ENCODE peak calls at places on chromosome 21, in nine cellular contexts. K is astrocyte, H is tibial nerve, U is fibroblast of the aortic adventitia, Q is pancreas, W is AG04449, B is cardiac fibroblast, N is AG04450, D is GM23338. S is an unnamed sample.

GRCh38 chr21:39263372-39263771 is 50.1 kb downstream of the BRWD1 start:
- DNase-seq in W (no peak), K (no peak), N (no peak), Q (no peak), D (no peak), H (no peak), B (peak; percentile 1), U (peak; percentile 49), S (peak; percentile 32)

GRCh38 chr21:42530167-42530518 is 16.5 kb downstream of the SLC37A1 start:
- DNase-seq in H (no peak), U (no peak), W (no peak), D (no peak), N (no peak), B (no peak), K (no peak), Q (no peak), S (no peak)

GRCh38 chr21:35096959-35097358 is 47.9 kb upstream of the RUNX1 start:
- DNase-seq in D (no peak), W (no peak), B (no peak), H (no peak), K (no peak), Q (no peak), U (no peak), N (no peak), S (no peak)

GRCh38 chr21:14901482-14901958 is 163.3 kb downstream of the NRIP1 start:
- DNase-seq in Q (no peak), D (no peak), W (no peak), U (peak; percentile 64), H (no peak), N (no peak), B (peak; percentile 24), K (peak; percentile 99), S (no peak)

GRCh38 chr21:25639167-25639921 is at the start of gene JAM2:
- DNase-seq in D (peak; percentile 75), U (no peak), H (peak; percentile 22), N (no peak), K (peak; percentile 17), Q (no peak), W (no peak), B (peak; percentile 12), S (peak; percentile 6)

GRCh38 chr21:40964691-40965090 is 117.7 kb upstream of the DSCAM start:
- DNase-seq in U (no peak), N (no peak), Q (no peak), D (no peak), W (peak; percentile 3), H (no peak), B (no peak), K (peak; percentile 12), S (no peak)

GRCh38 chr21:26070822-26071425 is 99.6 kb downstream of the APP start:
- DNase-seq in N (no peak), H (no peak), W (peak; percentile 53), D (peak; percentile 67), U (peak; percentile 62), Q (no peak), K (peak; percentile 47), B (peak; percentile 77), S (peak; percentile 55)

GRCh38 chr21:41993744-41994143 is 16.4 kb downstream of the ZBTB21 start:
- DNase-seq in W (peak; percentile 61), D (no peak), N (peak; percentile 65), Q (no peak), U (peak; percentile 86), H (no peak), K (peak; percentile 79), B (peak; percentile 74), S (peak; percentile 71)

GRCh38 chr21:15679630-15680029 is 50.2 kb upstream of the USP25 start:
- DNase-seq in U (no peak), W (no peak), B (no peak), D (peak; percentile 29), Q (no peak), H (no peak), N (no peak), K (no peak), S (no peak)

GRCh38 chr21:42747267-42747701 is 93.9 kb downstream of the PDE9A start:
- DNase-seq in W (no peak), K (no peak), D (no peak), U (no peak), H (no peak), Q (no peak), N (no peak), B (no peak), S (no peak)

GRCh38 chr21:25461730-25462129 is 145.6 kb downstream of the MRPL39 start:
- DNase-seq in H (no peak), N (no peak), B (peak; percentile 9), K (peak; percentile 35), W (no peak), D (no peak), Q (no peak), U (peak; percentile 40), S (peak; percentile 7)

GRCh38 chr21:37987668-37988067 is 71.4 kb upstream of the KCNJ6 start:
- DNase-seq in K (no peak), N (no peak), D (no peak), W (no peak), B (no peak), H (no peak), U (no peak), Q (no peak), S (no peak)

GRCh38 chr21:42553435-42553834 is 39.8 kb downstream of the SLC37A1 start:
- DNase-seq in W (no peak), U (peak; percentile 13), B (no peak), N (no peak), H (no peak), Q (no peak), K (no peak), D (no peak), S (no peak)

GRCh38 chr21:42552407-42553336 is 39.0 kb downstream of the SLC37A1 start:
- DNase-seq in W (no peak), Q (no peak), U (no peak), K (no peak), H (no peak), N (no peak), D (no peak), B (no peak), S (no peak)

GRCh38 chr21:22076471-22076870 is 1078.3 kb downstream of the NCAM2 start:
- DNase-seq in B (no peak), K (no peak), Q (no peak), D (peak; percentile 39), N (no peak), W (no peak), U (no peak), H (no peak), S (no peak)

GRCh38 chr21:30793581-30794314 is 19.3 kb downstream of the KRTAP8-1 start:
- DNase-seq in B (no peak), Q (no peak), H (no peak), U (no peak), K (no peak), D (no peak), W (no peak), N (no peak), S (no peak)

GRCh38 chr21:14273736-14274538 is 58.0 kb downstream of the RBM11 start:
- DNase-seq in Q (peak; percentile 44), D (peak; percentile 72), U (no peak), B (no peak), W (no peak), H (no peak), N (no peak), K (no peak), S (no peak)

GRCh38 chr21:17673261-17674020 is 60.7 kb upstream of the BTG3 start:
- DNase-seq in K (peak; percentile 38), Q (no peak), N (no peak), H (no peak), D (peak; percentile 58), U (peak; percentile 63), W (no peak), B (peak; percentile 32), S (peak; percentile 65)

GRCh38 chr21:26581818-26582217 is 8.7 kb upstream of the CYYR1 start:
- DNase-seq in H (no peak), W (no peak), U (no peak), B (no peak), Q (no peak), D (no peak), K (no peak), N (no peak), S (no peak)

GRCh38 chr21:27326293-27326692 is 359.4 kb upstream of the ADAMTS5 start:
- DNase-seq in Q (no peak), D (no peak), K (no peak), B (no peak), H (no peak), U (no peak), W (no peak), N (no peak), S (no peak)

GRCh38 chr21:45642122-45642813 is 1.3 kb upstream of the PCBP3 start:
- DNase-seq in Q (no peak), U (no peak), N (no peak), W (no peak), H (no peak), B (peak; percentile 20), K (no peak), D (peak; percentile 45), S (no peak)
- H3K4me3 ChIP-seq in Q (peak overlapping the region; percentile 21), U (peak overlapping the region; percentile 45), N (no peak overlapping the region), W (peak overlapping the region; percentile 38), H (peak overlapping the region; percentile 10), B (peak overlapping the region; percentile 32), K (no peak overlapping the region), D (peak overlapping the region; percentile 58), S (no peak overlapping the region)

GRCh38 chr21:36757246-36757645 is 58.3 kb downstream of the SIM2 start:
- DNase-seq in H (no peak), B (no peak), U (no peak), K (no peak), W (no peak), N (no peak), D (peak; percentile 17), Q (no peak), S (no peak)
- TF ChIP-seq CTCF in H (no peak), B (no peak), U (no peak), K (no peak), W (no peak), N (peak; percentile 3), D (no peak), Q (no peak), S (no peak)

DNA sequence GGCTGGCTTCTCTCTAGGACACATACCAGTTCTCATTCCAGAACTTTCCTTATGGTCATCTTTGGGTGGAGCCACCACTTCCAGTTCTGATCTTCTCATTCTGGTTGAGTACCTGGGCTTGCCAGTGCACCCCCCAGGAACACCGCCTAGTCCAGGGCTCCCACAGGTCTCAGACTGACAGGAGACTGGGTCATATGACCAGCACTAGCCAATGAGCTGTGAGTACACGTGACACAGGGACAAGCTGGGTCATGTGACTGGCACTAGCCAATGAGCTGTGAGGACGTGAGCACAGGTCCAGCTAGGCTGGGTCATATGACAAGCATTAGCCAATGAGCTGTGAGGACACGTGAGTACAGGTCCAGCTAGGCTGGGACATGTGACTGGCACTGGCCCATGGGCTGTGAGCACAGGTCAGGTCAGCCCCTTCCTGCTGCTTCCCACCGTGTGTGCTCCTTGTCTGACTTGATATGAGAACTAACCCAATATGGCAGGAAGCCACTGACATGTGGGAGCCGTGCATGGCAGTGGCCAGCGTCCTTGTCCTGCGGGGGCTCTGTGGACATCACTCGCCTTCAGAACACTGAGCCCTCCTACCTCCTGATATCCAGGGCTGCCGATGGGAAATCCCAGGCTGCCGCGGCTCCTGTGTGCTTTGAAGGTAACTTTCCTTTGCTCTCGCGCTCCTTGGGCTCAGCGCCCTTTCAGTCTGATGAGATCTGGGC is 22.7 kb downstream of the KRTAP10-1 start:
- DNase-seq in W (no peak), H (no peak), D (peak; percentile 55), N (no peak), U (peak; percentile 63), B (peak; percentile 10), K (no peak), Q (peak; percentile 75), S (no peak)
- H3K4me3 ChIP-seq in W (no peak overlapping the region), H (no peak overlapping the region), D (no peak overlapping the region), N (no peak overlapping the region), U (peak overlapping the region; percentile 23), B (no peak overlapping the region), K (no peak overlapping the region), Q (peak overlapping the region; percentile 8), S (no peak overlapping the region)

GRCh38 chr21:20971296-20971921 is 26.8 kb upstream of the NCAM2 start:
- DNase-seq in K (peak; percentile 39), H (peak; percentile 56), Q (no peak), U (peak; percentile 65), D (peak; percentile 84), B (peak; percentile 69), W (peak; percentile 31), N (peak; percentile 2), S (peak; percentile 69)
- TF ChIP-seq CTCF in K (peak; percentile 54), H (peak; percentile 32), Q (no peak), U (peak; percentile 60), D (peak; percentile 75), B (peak; percentile 48), W (peak; percentile 42), N (peak; percentile 59), S (peak; percentile 60)